ENCODE peak calls at places on chromosomes 13 and 19, in four cellular contexts. G, N, L and M are unnamed samples.

GRCh38 chr19:35585844-35586243 is at the start of gene PMIS2:
- DNase-seq in G (no peak), N (no peak), L (no peak), M (no peak)

GRCh38 chr13:96089749-96090239 is at the start of gene HS6ST3:
- DNase-seq in G (peak; percentile 65), N (no peak), L (no peak), M (no peak)

GRCh38 chr13:90485441-90485840 is 862.0 kb upstream of the MIR17HG start:
- DNase-seq in G (no peak), N (no peak), L (no peak), M (no peak)

GRCh38 chr19:3868770-3869456 is at the start of gene ZFR2:
- DNase-seq in G (no peak), N (no peak), L (peak; percentile 20), M (no peak)

GRCh38 chr13:51919531-51919930 is 57.8 kb downstream of the CCDC70 start:
- DNase-seq in G (no peak), N (peak; percentile 58), L (no peak), M (no peak)

GRCh38 chr19:57887195-57887941 is 1.5 kb downstream of the ZNF814 start:
- DNase-seq in G (no peak), N (no peak), L (no peak), M (no peak)

GRCh38 chr19:43605875-43606568 is 5.9 kb upstream of the SRRM5 start:
- DNase-seq in G (no peak), N (no peak), L (no peak), M (no peak)

GRCh38 chr19:15812059-15812722 is 3.3 kb downstream of the OR10H1 start:
- DNase-seq in G (no peak), N (no peak), L (peak; percentile 32), M (peak; percentile 9)

GRCh38 chr13:79361299-79361698 is 44.8 kb downstream of the RBM26 start:
- DNase-seq in G (no peak), N (no peak), L (no peak), M (no peak)

GRCh38 chr13:109900320-109900719 is 113.9 kb upstream of the IRS2 start:
- DNase-seq in G (no peak), N (no peak), L (no peak), M (no peak)

GRCh38 chr19:42121666-42122069 is 10.6 kb downstream of the POU2F2 start:
- DNase-seq in G (peak; percentile 77), N (no peak), L (peak; percentile 64), M (peak; percentile 52)

GRCh38 chr13:75194717-75195116 is 287.3 kb downstream of the TBC1D4 start:
- DNase-seq in G (no peak), N (no peak), L (no peak), M (no peak)

GRCh38 chr13:102812616-102813287 is 13.8 kb downstream of the BIVM start:
- DNase-seq in G (no peak), N (no peak), L (no peak), M (no peak)

GRCh38 chr13:92677571-92677970 is 549.0 kb upstream of the GPC6 start:
- DNase-seq in G (peak; percentile 4), N (no peak), L (no peak), M (no peak)

GRCh38 chr19:42143341-42144234 is 11.3 kb upstream of the POU2F2 start:
- DNase-seq in G (no peak), N (no peak), L (no peak), M (no peak)

GRCh38 chr19:16897572-16898056 is 8.8 kb downstream of the F2RL3 start:
- DNase-seq in G (peak; percentile 91), N (no peak), L (no peak), M (peak; percentile 22)

GRCh38 chr19:17902701-17903100 is 30.1 kb upstream of the CCDC124 start:
- DNase-seq in G (no peak), N (no peak), L (no peak), M (no peak)

GRCh38 chr19:7729211-7729610 is 2.7 kb downstream of the CLEC4G start:
- DNase-seq in G (no peak), N (no peak), L (no peak), M (no peak)

GRCh38 chr13:98169331-98169730 is 7.7 kb downstream of the RNF113B start:
- DNase-seq in G (no peak), N (no peak), L (no peak), M (no peak)

GRCh38 chr19:6740589-6741348 is 1.3 kb downstream of the TRIP10 start:
- DNase-seq in G (peak; percentile 90), N (no peak), L (no peak), M (no peak)

GRCh38 chr19:39518975-39519374 is 4.0 kb downstream of the SELENOV start:
- DNase-seq in G (no peak), N (no peak), L (no peak), M (no peak)

GRCh38 chr13:45786293-45786920 is 65.1 kb downstream of the SIAH3 start:
- DNase-seq in G (peak; percentile 74), N (no peak), L (peak; percentile 52), M (no peak)

GRCh38 chr19:14432817-14433453 is at the start of gene PKN1:
- DNase-seq in G (peak; percentile 86), N (no peak), L (no peak), M (peak; percentile 53)

GRCh38 chr19:41563847-41564514 is 12.0 kb upstream of the CEACAM21 start:
- DNase-seq in G (no peak), N (no peak), L (peak; percentile 69), M (peak; percentile 45)

GRCh38 chr19:51347209-51347928 is 5.4 kb upstream of the VSIG10L start:
- DNase-seq in G (peak; percentile 47), N (no peak), L (no peak), M (no peak)

GRCh38 chr13:49494645-49495044 is 1.1 kb upstream of the PHF11 start:
- DNase-seq in G (no peak), N (no peak), L (no peak), M (no peak)

GRCh38 chr19:4115050-4115817 is 8.7 kb downstream of the MAP2K2 start:
- DNase-seq in G (no peak), N (no peak), L (peak; percentile 67), M (peak; percentile 36)

GRCh38 chr13:43307921-43308433 is 284.6 kb downstream of the DNAJC15 start:
- DNase-seq in G (peak; percentile 92), N (peak; percentile 87), L (no peak), M (no peak)

GRCh38 chr19:4069331-4069959 is 2.7 kb upstream of the ZBTB7A start:
- DNase-seq in G (peak; percentile 86), N (no peak), L (no peak), M (no peak)

GRCh38 chr13:27168870-27169525 is 2.6 kb downstream of the USP12 start:
- DNase-seq in G (no peak), N (no peak), L (no peak), M (no peak)

GRCh38 chr19:28168557-28168956 is 1044.4 kb downstream of the UQCRFS1 start:
- DNase-seq in G (no peak), N (no peak), L (no peak), M (no peak)

GRCh38 chr19:43700368-43701015 is 15.4 kb upstream of the IRGC start:
- DNase-seq in G (no peak), N (no peak), L (no peak), M (no peak)

GRCh38 chr13:100330662-100331061 is 241.8 kb downstream of the PCCA start:
- DNase-seq in G (no peak), N (no peak), L (no peak), M (no peak)

GRCh38 chr13:45500492-45501174 is 35.9 kb downstream of the COG3 start:
- DNase-seq in G (no peak), N (no peak), L (no peak), M (no peak)

GRCh38 chr13:108528303-108528702 is 101.1 kb upstream of the MYO16 start:
- DNase-seq in G (no peak), N (no peak), L (no peak), M (no peak)

GRCh38 chr19:48844472-48844871 is 8.2 kb upstream of the HSD17B14 start:
- DNase-seq in G (no peak), N (no peak), L (no peak), M (no peak)

GRCh38 chr13:38830442-38831045 is 143.7 kb downstream of the FREM2 start:
- DNase-seq in G (no peak), N (no peak), L (no peak), M (no peak)

GRCh38 chr19:23673132-23673531 is 13.9 kb downstream of the ZNF675 start:
- DNase-seq in G (no peak), N (no peak), L (no peak), M (no peak)
- H3K9me3 ChIP-seq in G (no peaks in the 10 kb centered on the region), N (peaks cover 7% of the 10 kb centered on the region), L (peaks cover 45% of the 10 kb centered on the region), M (peaks cover 12% of the 10 kb centered on the region)

DNA sequence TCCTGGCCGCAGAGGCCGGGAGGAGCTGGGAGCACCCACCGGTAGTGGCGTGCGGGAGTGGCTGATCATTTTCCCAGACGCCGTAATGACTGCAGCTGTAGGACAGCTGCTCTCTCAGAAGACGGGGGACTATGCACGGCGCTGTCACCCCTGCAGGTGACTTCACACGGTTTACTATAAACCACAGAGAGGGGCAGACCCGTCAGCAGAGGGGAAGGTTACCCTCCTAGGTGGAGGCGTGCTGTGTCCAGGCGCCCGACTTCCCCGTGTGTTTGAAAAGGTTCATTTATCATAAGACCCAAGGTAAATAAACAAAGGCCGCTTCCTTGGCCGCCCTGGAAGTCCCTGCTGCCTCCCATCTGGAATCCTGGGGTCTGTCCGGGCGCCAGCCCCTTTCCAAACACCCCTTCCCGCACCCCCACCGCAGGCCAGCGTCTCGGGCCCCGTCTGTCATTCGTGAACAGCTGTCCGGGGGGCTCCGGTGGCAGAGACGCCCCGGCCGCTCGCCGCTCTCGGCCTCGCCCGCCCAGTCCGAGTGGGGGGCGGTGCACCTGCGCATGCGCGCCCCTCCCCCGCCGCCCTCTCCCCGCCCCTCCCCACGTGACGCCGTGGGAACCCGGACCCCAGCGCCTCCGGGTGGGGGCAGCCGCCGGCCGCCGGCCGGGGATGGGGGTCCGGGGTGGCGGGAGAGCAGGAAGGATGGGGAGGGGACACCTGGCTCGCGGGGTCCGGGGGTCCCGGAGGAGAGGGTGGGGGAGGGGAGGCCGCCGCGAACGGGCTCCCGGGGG is 915 bp downstream of the SHC2 start:
- DNase-seq in G (peak; percentile 89), N (no peak), L (no peak), M (no peak)
- H3K9me3 ChIP-seq in G (no peaks in the 10 kb centered on the region), N (no peaks in the 10 kb centered on the region), L (no peaks in the 10 kb centered on the region), M (no peaks in the 10 kb centered on the region)

DNA sequence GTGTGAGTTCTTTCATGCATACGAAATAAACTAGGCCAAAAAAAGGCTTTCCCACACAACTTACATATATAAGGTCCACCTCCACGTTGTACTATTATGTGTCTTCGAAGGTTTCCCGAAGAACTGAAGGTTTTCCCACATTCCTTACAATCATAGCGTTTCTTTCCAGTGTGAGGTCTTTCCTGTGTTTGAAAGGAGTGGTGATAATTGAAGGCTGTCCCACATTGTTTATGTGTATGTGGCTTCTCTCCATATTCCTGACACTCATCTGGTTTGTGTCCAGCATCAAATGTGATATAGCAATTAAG is 14.6 kb downstream of the ZNF442 start:
- DNase-seq in G (no peak), N (no peak), L (no peak), M (no peak)
- H3K9me3 ChIP-seq in G (peaks cover 55% of the 10 kb centered on the region), N (peaks cover 37% of the 10 kb centered on the region), L (peaks cover 55% of the 10 kb centered on the region), M (peaks cover 12% of the 10 kb centered on the region)

GRCh38 chr19:11722414-11722813 is 16.3 kb downstream of the ZNF823 start:
- DNase-seq in G (no peak), N (no peak), L (no peak), M (no peak)
- H3K9me3 ChIP-seq in G (peaks cover 21% of the 10 kb centered on the region), N (peaks cover 23% of the 10 kb centered on the region), L (peaks cover 54% of the 10 kb centered on the region), M (peaks cover 35% of the 10 kb centered on the region)

GRCh38 chr19:22616659-22617058 is 17.5 kb upstream of the ZNF492 start:
- DNase-seq in G (no peak), N (no peak), L (no peak), M (no peak)
- H3K9me3 ChIP-seq in G (no peaks in the 10 kb centered on the region), N (no peaks in the 10 kb centered on the region), L (no peaks in the 10 kb centered on the region), M (no peaks in the 10 kb centered on the region)